ENCODE peak calls at places on chromosomes 6 and 20, in seven cellular contexts. T is tibial artery, E is left ventricle myocardium inferior, L is adrenal gland, D is heart left ventricle, S is psoas muscle, G is GM23248. V is an unnamed sample. For H3K36me3, the result is how much of the 10 kb centered on the place peaks cover.

GRCh38 chr6:73515204-73516101 is 5.4 kb downstream of the EEF1A1 start:
- DNase-seq in T (peak), E (no peak), L (peak), D (peak), S (no peak), G (peak), V (no peak)

GRCh38 chr20:43977962-43978361 is 63.3 kb downstream of the TOX2 start:
- DNase-seq in T (no peak), E (no peak), L (no peak), D (no peak), S (no peak), G (no peak), V (no peak)

GRCh38 chr20:50636601-50637539 is 54.5 kb downstream of the RIPOR3 start:
- DNase-seq in T (no peak), E (no peak), L (no peak), D (no peak), S (no peak), G (no peak), V (no peak)

GRCh38 chr20:61560361-61560853 is 308.3 kb downstream of the CDH4 start:
- DNase-seq in T (no peak), E (no peak), L (no peak), D (peak), S (no peak), G (peak), V (no peak)

GRCh38 chr6:2854394-2854982 is 12.8 kb upstream of the SERPINB1 start:
- DNase-seq in T (no peak), E (no peak), L (peak), D (peak), S (no peak), G (no peak), V (peak)

GRCh38 chr6:13425971-13426931 is 61.1 kb downstream of the GFOD1 start:
- DNase-seq in T (peak), E (no peak), L (no peak), D (no peak), S (peak), G (peak), V (peak)

GRCh38 chr20:40991181-40991889 is 37.3 kb upstream of the TOP1 start:
- DNase-seq in T (peak), E (no peak), L (peak), D (peak), S (no peak), G (no peak), V (no peak)

GRCh38 chr20:38278763-38279162 is 18.2 kb upstream of the KIAA1755 start:
- DNase-seq in T (no peak), E (no peak), L (no peak), D (no peak), S (no peak), G (no peak), V (no peak)

GRCh38 chr6:158496700-158497099 is 63.2 kb upstream of the TMEM181 start:
- DNase-seq in T (no peak), E (no peak), L (no peak), D (no peak), S (no peak), G (no peak), V (no peak)

GRCh38 chr6:111950661-111951426 is 77.6 kb upstream of the FYN start:
- DNase-seq in T (no peak), E (peak), L (no peak), D (peak), S (no peak), G (peak), V (no peak)

GRCh38 chr6:148700713-148701392 is 46.0 kb upstream of the UST start:
- DNase-seq in T (no peak), E (no peak), L (peak), D (no peak), S (no peak), G (peak), V (peak)

GRCh38 chr6:63734923-63735322 is 99.3 kb downstream of the PHF3 start:
- DNase-seq in T (no peak), E (no peak), L (no peak), D (no peak), S (no peak), G (no peak), V (no peak)

GRCh38 chr6:1641391-1641790 is 31.7 kb downstream of the FOXC1 start:
- DNase-seq in T (peak), E (no peak), L (peak), D (no peak), S (no peak), G (no peak), V (no peak)

GRCh38 chr20:24477831-24478547 is 8.6 kb downstream of the SYNDIG1 start:
- DNase-seq in T (no peak), E (no peak), L (no peak), D (no peak), S (no peak), G (no peak), V (no peak)

GRCh38 chr20:22922987-22923386 is 112.1 kb upstream of the SSTR4 start:
- DNase-seq in T (no peak), E (no peak), L (no peak), D (no peak), S (no peak), G (no peak), V (no peak)

GRCh38 chr6:31794294-31794865 is 1.2 kb downstream of the VARS1 start:
- DNase-seq in T (no peak), E (no peak), L (no peak), D (no peak), S (no peak), G (peak), V (peak)

GRCh38 chr6:36098920-36099647 is 31.2 kb upstream of the MAPK13 start:
- DNase-seq in T (no peak), E (no peak), L (no peak), D (no peak), S (no peak), G (no peak), V (no peak)

GRCh38 chr6:93419304-93420162 is at the start of gene EPHA7:
- DNase-seq in T (peak), E (peak), L (peak), D (peak), S (peak), G (peak), V (peak)

GRCh38 chr20:47799116-47799715 is 13.9 kb upstream of the SULF2 start:
- DNase-seq in T (no peak), E (no peak), L (no peak), D (no peak), S (no peak), G (no peak), V (no peak)

GRCh38 chr20:63979549-63980316 is at the start of gene SAMD10:
- DNase-seq in T (peak), E (no peak), L (peak), D (no peak), S (peak), G (peak), V (no peak)

GRCh38 chr6:70839286-70840266 is 117.3 kb downstream of the B3GAT2 start:
- DNase-seq in T (no peak), E (no peak), L (no peak), D (no peak), S (no peak), G (no peak), V (no peak)
- H3K36me3 ChIP-seq in T (under half), E (under half), L (under half), D (under half), S (under half), G (under half), V (under half)

GRCh38 chr20:57467742-57468141 is 57.2 kb downstream of the CTCFL start:
- DNase-seq in T (no peak), E (no peak), L (no peak), D (no peak), S (no peak), G (no peak), V (no peak)

GRCh38 chr20:57470666-57471495 is 54.1 kb downstream of the CTCFL start:
- DNase-seq in T (peak), E (no peak), L (no peak), D (no peak), S (no peak), G (no peak), V (no peak)

GRCh38 chr20:57470212-57470522 is 54.8 kb downstream of the CTCFL start:
- DNase-seq in T (peak), E (no peak), L (no peak), D (no peak), S (no peak), G (no peak), V (no peak)

GRCh38 chr20:57468523-57469417 is 56.2 kb downstream of the CTCFL start:
- DNase-seq in T (no peak), E (no peak), L (no peak), D (no peak), S (no peak), G (no peak), V (no peak)

DNA sequence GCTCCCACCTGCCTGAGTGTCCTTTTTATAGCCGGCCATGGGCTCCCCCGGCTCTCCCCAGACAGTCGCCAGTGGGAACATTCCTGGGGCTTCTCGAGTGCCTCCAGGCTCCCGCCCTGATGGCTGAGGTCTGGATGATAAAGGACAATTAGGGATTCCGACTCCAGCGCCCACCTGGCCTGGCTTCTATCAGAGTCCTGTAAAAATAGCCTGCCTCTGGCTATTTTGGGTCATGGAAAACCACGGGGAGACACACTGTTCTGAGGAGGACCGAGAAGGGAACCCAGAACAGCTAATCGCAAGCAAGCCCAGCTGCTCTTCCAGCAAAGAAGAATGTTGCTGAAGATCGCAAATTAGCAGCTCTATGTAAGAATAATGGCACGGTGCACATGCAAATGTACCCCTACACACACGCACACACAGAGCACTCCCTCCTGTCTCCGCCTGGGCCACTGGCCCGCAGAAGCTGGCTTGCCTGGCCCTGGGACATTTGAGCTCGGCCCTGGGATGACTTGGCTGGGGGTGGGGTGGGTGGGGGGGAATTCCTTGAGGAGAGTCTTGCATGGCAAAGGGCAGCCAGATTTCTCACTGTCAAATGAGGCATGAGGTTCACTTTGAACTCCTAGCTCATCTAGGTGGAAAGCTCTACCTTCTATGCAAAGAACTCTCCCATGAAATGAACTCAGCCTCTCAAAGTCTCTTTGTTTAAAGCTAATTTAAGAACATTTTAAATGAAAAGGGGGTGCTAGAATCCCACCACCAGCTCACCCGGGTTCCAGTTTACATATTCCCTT is 55.3 kb downstream of the CTCFL start:
- DNase-seq in T (peak), E (peak), L (no peak), D (peak), S (no peak), G (no peak), V (no peak)
- H3K4me3 ChIP-seq in T (no peak), E (peak), L (no peak), D (no peak), S (no peak), G (no peak), V (no peak)

GRCh38 chr6:35051393-35051792 is 89.7 kb downstream of the TCP11 start:
- DNase-seq in T (peak), E (no peak), L (no peak), D (no peak), S (no peak), G (no peak), V (no peak)

GRCh38 chr6:35050988-35051330 is 90.2 kb downstream of the TCP11 start:
- DNase-seq in T (peak), E (no peak), L (peak), D (peak), S (no peak), G (no peak), V (no peak)

GRCh38 chr6:35052694-35053565 is 88.2 kb downstream of the TCP11 start:
- DNase-seq in T (peak), E (peak), L (peak), D (peak), S (peak), G (peak), V (no peak)

GRCh38 chr6:35053701-35054100 is 87.4 kb downstream of the TCP11 start:
- DNase-seq in T (peak), E (no peak), L (no peak), D (peak), S (no peak), G (no peak), V (no peak)

DNA sequence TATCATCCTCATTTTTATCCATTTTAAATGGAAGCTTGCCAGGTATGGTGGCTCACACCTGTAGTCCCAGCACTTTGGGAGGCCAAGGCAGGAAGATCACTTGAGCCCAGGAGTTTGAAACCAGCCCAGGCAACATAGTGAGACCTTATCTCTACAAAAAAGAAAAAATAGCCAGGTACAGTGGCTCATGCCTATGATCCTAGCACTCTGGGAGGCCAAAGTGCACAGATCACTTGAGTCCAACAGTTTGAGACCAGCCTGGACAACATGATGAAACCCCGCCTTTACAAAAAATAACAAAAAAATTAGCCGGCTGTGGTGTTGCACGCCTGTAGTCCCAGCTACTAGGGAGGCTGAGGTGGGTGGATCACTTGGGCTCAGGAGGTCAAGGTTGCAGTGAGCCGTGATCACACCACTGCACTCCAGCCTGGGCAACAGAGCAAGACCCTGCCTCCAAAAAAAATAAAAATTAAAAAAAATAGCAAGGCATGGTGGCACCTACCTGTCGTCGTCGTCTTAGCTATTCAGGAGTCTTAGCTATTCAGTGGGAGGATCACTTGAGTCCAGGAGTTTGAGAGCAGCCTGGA is 89.0 kb downstream of the TCP11 start:
- DNase-seq in T (peak), E (no peak), L (no peak), D (peak), S (no peak), G (no peak), V (no peak)
- H3K27ac ChIP-seq in T (peak), E (peak), L (no peak), D (peak), S (no peak), G (no peak), V (no peak)

GRCh38 chr6:44110966-44111365 is 16.3 kb downstream of the MRPL14 start:
- DNase-seq in T (no peak), E (no peak), L (no peak), D (no peak), S (no peak), G (no peak), V (no peak)

GRCh38 chr6:44107017-44107416 is 20.2 kb downstream of the MRPL14 start:
- DNase-seq in T (no peak), E (no peak), L (no peak), D (no peak), S (no peak), G (no peak), V (no peak)

GRCh38 chr6:44110005-44110681 is 17.1 kb downstream of the MRPL14 start:
- DNase-seq in T (no peak), E (no peak), L (no peak), D (peak), S (peak), G (no peak), V (no peak)

GRCh38 chr6:44108471-44108870 is 18.8 kb downstream of the MRPL14 start:
- DNase-seq in T (no peak), E (no peak), L (no peak), D (no peak), S (no peak), G (no peak), V (no peak)

GRCh38 chr6:44109212-44109611 is 18.0 kb downstream of the MRPL14 start:
- DNase-seq in T (no peak), E (no peak), L (no peak), D (no peak), S (no peak), G (no peak), V (no peak)
- H3K36me3 ChIP-seq in T (half or more), E (under half), L (under half), D (under half), S (under half), G (under half), V (under half)

GRCh38 chr6:134052776-134053120 is 324 bp upstream of the SLC2A12 start:
- DNase-seq in T (no peak), E (no peak), L (no peak), D (no peak), S (no peak), G (no peak), V (no peak)
- H3K4me3 ChIP-seq in T (peak), E (peak), L (peak), D (peak), S (peak), G (peak), V (peak)

DNA sequence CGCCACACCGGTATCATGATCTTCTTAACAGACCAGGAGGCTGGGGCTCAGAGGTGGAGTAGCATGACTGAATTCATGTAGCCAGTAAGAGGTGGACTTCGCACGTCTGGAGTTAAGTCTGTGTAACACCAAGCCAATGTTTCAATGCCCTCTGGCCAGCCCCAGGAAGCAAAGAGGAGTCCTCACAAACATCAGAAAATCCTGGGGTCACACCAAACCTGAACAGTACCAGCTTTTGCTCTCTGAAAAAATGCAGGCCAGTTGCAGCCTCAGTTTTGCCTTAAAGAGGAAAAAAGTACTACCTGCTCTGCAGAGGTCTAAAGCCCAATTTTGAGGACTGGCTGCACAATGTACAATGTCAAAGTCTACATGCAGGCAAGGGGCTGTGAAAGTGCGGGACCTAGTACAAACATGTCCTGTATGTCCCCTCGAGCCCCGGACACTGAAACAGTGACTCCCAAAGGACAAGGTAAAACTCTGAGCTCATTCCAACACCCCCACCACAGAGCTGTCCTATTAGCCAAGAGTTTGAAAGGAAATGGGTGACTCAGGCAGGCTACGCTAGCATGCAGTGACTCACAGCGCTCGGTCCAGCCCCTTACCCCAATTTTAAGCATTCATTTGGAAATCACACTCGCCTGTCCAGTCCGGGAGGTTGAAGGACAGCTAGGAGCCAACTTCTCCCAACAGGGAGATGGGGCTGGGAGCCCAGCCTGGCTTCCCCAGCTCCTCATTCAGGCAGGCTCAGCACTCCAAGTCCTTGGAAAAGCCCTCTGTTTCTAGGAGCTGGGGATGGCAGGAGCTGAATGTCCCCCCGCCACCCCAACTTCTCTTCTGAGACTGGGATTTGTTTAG is 4.1 kb downstream of the SDC4 start:
- DNase-seq in T (peak), E (no peak), L (peak), D (peak), S (peak), G (peak), V (peak)
- H3K27ac ChIP-seq in T (peak), E (peak), L (peak), D (peak), S (peak), G (peak), V (peak)

V was measured in brain microvascular endothelial cell.